ENCODE peak calls at places on chromosomes 13 and 19, in seven cellular contexts. F, T, S, X, Q, O and W are unnamed samples.

GRCh38 chr13:22839554-22840286 is 341.1 kb upstream of the SGCG start:
- DNase-seq in F (no peak), T (no peak), S (no peak), X (no peak), Q (no peak), O (peak; percentile 5), W (no peak)

GRCh38 chr19:1766800-1767352 is 13.6 kb downstream of the ONECUT3 start:
- DNase-seq in F (no peak), T (no peak), S (peak; percentile 50), X (no peak), Q (no peak), O (peak; percentile 79), W (no peak)

GRCh38 chr19:4597975-4598671 is 38.6 kb upstream of the SEMA6B start:
- DNase-seq in F (no peak), T (peak; percentile 86), S (peak; percentile 91), X (peak; percentile 76), Q (no peak), O (peak; percentile 97), W (peak; percentile 75)

GRCh38 chr13:46172531-46172991 is 9.4 kb downstream of the LCP1 start:
- DNase-seq in F (no peak), T (no peak), S (no peak), X (no peak), Q (no peak), O (no peak), W (no peak)

GRCh38 chr13:75825599-75825998 is 189.5 kb downstream of the LMO7 start:
- DNase-seq in F (no peak), T (no peak), S (no peak), X (no peak), Q (no peak), O (no peak), W (no peak)

GRCh38 chr13:54373211-54373610 is 1344.6 kb downstream of the OLFM4 start:
- DNase-seq in F (no peak), T (no peak), S (no peak), X (no peak), Q (no peak), O (no peak), W (no peak)

GRCh38 chr13:86193281-86193680 is 394.1 kb upstream of the SLITRK6 start:
- DNase-seq in F (no peak), T (no peak), S (no peak), X (no peak), Q (no peak), O (no peak), W (no peak)

GRCh38 chr19:40445945-40446784 is 2.0 kb upstream of the SERTAD3 start:
- DNase-seq in F (no peak), T (no peak), S (peak; percentile 50), X (no peak), Q (no peak), O (peak; percentile 59), W (no peak)

GRCh38 chr19:5047251-5047935 is 78.5 kb downstream of the KDM4B start:
- DNase-seq in F (no peak), T (no peak), S (no peak), X (no peak), Q (no peak), O (no peak), W (no peak)

GRCh38 chr13:101327844-101328243 is 88.5 kb downstream of the NALCN start:
- DNase-seq in F (no peak), T (no peak), S (no peak), X (no peak), Q (no peak), O (no peak), W (no peak)

GRCh38 chr13:75124415-75124814 is 357.6 kb downstream of the TBC1D4 start:
- DNase-seq in F (no peak), T (no peak), S (no peak), X (no peak), Q (no peak), O (no peak), W (no peak)

GRCh38 chr19:41697198-41697855 is 9.3 kb upstream of the CEACAM7 start:
- DNase-seq in F (no peak), T (no peak), S (no peak), X (no peak), Q (no peak), O (no peak), W (no peak)

GRCh38 chr13:33123066-33123940 is 107.1 kb downstream of the KL start:
- DNase-seq in F (no peak), T (no peak), S (no peak), X (no peak), Q (peak; percentile 32), O (no peak), W (no peak)

GRCh38 chr19:13841339-13842293 is 35.3 kb upstream of the NANOS3 start:
- DNase-seq in F (no peak), T (peak; percentile 50), S (no peak), X (no peak), Q (no peak), O (no peak), W (no peak)

GRCh38 chr19:6343462-6343861 is 10.1 kb upstream of the ACER1 start:
- DNase-seq in F (no peak), T (no peak), S (no peak), X (no peak), Q (no peak), O (peak; percentile 32), W (no peak)
- TF ChIP-seq TAF1 in F (no peak), T (no peak), S (no peak), X (no peak), Q (no peak), O (no peak), W (no peak)

GRCh38 chr13:104837756-104838155 is 1697.7 kb downstream of the EFNB2 start:
- DNase-seq in F (no peak), T (no peak), S (no peak), X (no peak), Q (no peak), O (no peak), W (no peak)

GRCh38 chr13:104832265-104832664 is 1703.2 kb downstream of the EFNB2 start:
- DNase-seq in F (no peak), T (no peak), S (no peak), X (no peak), Q (no peak), O (no peak), W (no peak)

GRCh38 chr13:104833221-104833620 is 1702.2 kb downstream of the EFNB2 start:
- DNase-seq in F (no peak), T (no peak), S (no peak), X (no peak), Q (no peak), O (no peak), W (no peak)

DNA sequence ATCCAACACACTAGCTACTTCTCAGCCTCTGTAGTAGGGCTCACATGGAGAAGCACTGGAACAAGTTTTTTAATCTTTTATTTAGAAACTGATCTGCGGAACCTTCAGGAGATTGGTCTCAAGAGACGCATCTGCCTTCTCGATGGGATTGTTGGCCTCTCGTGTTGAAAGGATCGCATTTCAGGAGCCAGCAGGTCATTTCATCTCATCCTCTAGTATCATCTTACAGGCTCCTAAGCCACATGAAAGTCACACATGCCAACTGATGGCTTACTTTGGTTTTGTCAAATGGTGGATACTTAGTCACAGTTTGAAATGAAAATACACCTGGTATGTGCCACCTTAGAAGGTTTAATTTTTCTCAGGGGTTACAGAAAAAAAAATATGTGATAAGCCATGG is 1703.6 kb downstream of the EFNB2 start:
- DNase-seq in F (no peak), T (no peak), S (no peak), X (no peak), Q (no peak), O (no peak), W (no peak)
- TF ChIP-seq TAF1 in F (no peak), T (no peak), S (no peak), X (no peak), Q (no peak), O (no peak), W (no peak)

DNA sequence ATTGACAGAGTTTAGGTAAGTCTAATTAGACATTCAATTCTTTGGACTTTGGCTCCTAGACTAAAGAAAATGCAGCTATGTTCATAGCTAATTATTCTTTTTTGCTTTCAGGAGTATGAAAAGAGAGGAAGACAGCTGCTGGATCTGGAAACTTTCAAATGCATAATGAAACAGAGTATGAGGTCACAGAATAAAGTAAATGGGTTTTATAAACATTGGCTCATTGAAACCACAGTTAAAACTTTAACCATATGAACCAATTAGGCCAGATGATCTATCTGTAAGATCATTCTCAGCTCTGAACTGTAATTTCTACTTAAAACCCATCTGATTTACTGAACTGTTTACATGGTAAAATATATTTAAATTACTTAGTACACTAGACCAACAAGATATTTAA is 82.8 kb downstream of the TEX26 start:
- DNase-seq in F (no peak), T (no peak), S (no peak), X (no peak), Q (no peak), O (no peak), W (no peak)
- TF ChIP-seq TAF1 in F (no peak), T (no peak), S (no peak), X (no peak), Q (no peak), O (no peak), W (no peak)

DNA sequence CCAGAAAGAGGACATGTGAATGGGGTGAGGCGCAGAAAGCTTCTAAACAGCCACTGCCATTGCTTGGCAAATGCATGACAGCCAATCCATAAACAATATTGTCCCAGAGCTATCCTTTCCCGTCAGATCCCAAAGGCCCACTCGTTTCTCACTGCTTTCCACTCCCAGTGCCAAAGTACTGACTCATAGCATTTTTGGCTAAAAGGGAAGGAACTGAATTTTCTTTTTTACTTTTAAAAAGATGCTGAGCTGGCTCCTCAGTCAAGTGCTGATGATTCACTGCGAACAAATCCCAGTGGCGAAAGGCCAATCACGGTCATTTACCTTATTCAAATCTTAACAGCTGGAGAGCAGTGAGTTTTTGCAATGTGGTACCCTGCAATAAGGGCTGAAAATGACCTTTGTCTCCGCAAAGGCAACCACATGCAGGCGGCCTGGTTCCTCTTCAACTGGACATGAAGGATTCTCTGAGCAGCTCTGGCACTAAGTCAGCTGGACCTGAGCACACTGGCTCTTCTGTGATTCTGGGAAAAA is 151.7 kb downstream of the DCLK1 start:
- DNase-seq in F (no peak), T (no peak), S (no peak), X (no peak), Q (no peak), O (no peak), W (no peak)
- TF ChIP-seq TAF1 in F (no peak), T (no peak), S (no peak), X (no peak), Q (no peak), O (no peak), W (no peak)

DNA sequence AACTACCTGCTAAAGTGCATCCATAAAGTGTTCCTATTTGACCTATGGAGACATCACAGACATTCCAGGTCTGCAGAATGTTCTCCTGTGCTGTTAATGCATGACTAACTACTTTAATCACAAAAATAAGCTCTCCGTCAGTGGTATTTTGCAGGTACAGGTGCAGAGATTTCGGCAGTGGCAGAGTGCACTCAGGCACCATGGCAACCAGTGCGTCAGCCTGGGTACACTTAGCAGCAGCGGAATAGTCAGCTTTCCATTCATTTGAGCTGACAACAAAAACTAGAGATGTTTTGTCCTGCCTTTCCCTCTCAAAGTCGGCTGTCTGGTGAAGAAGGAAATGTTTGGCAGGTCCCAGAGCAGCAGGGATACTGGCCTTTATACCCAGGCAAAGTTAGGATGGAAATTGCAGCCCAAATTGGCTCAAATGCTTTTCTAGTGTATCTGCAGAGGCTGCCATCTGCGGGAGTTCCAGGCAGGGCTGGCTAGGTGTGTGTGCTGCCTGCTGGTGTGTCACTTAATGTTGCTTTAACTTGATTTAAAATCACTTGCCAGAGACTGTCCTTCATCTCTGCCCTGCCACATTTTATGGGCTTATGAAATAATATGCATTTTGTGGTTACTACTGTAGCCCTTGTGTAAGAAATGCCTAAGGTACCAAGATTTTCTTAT is 195.8 kb downstream of the RAP2A start:
- DNase-seq in F (no peak), T (no peak), S (no peak), X (no peak), Q (no peak), O (no peak), W (no peak)
- TF ChIP-seq TAF1 in F (no peak), T (no peak), S (no peak), X (no peak), Q (no peak), O (no peak), W (no peak)